ENCODE peak calls at places on chromosomes 4 and X, in ten cellular contexts. E is mesendoderm; U is PC-3; L is CD4-positive, alpha-beta memory T cell; J is A549; B is substantia nigra; Z is colonic mucosa; C is suprapubic skin; S is heart left ventricle; M is stomach. P is an unnamed sample.

GRCh38 chrX:48835524-48836329 is at the start of gene PCSK1N:
- DNase-seq in E (peak), U (peak), L (peak), J (peak), B (no peak), Z (no peak), C (no peak), S (no peak), M (no peak), P (peak)

GRCh38 chr4:128835498-128836222 is 26.2 kb downstream of the JADE1 start:
- DNase-seq in E (no peak), U (no peak), L (no peak), J (no peak), B (no peak), Z (no peak), C (no peak), S (peak), M (peak), P (no peak)

GRCh38 chr4:85055558-85055957 is 89.1 kb upstream of the WDFY3 start:
- DNase-seq in E (no peak), U (no peak), L (no peak), J (no peak), B (no peak), Z (no peak), C (no peak), S (no peak), M (no peak), P (no peak)

GRCh38 chrX:56107320-56107719 is 124.8 kb upstream of the KLF8 start:
- DNase-seq in E (no peak), U (no peak), L (no peak), J (no peak), B (no peak), Z (no peak), C (no peak), S (no peak), M (no peak), P (no peak)

GRCh38 chrX:34300871-34301270 is 168.8 kb upstream of the FAM47A start:
- DNase-seq in E (peak), U (peak), L (peak), J (no peak), B (no peak), Z (peak), C (no peak), S (no peak), M (no peak), P (peak)

GRCh38 chrX:71107762-71108360 is 1.3 kb upstream of the CXorf65 start:
- DNase-seq in E (no peak), U (no peak), L (peak), J (no peak), B (no peak), Z (no peak), C (no peak), S (peak), M (no peak), P (no peak)

GRCh38 chrX:53239474-53239873 is 14.5 kb upstream of the KDM5C start:
- DNase-seq in E (peak), U (peak), L (peak), J (peak), B (no peak), Z (no peak), C (no peak), S (no peak), M (no peak), P (no peak)

GRCh38 chrX:45711231-45711630 is 510.6 kb upstream of the DIPK2B start:
- DNase-seq in E (no peak), U (peak), L (no peak), J (no peak), B (no peak), Z (no peak), C (no peak), S (no peak), M (no peak), P (no peak)

GRCh38 chr4:140250989-140251552 is 97.1 kb upstream of the MAML3 start:
- DNase-seq in E (peak), U (no peak), L (no peak), J (no peak), B (no peak), Z (no peak), C (no peak), S (no peak), M (no peak), P (no peak)

GRCh38 chr4:149409186-149410056 is 406.2 kb downstream of the IQCM start:
- DNase-seq in E (no peak), U (peak), L (no peak), J (peak), B (no peak), Z (no peak), C (peak), S (peak), M (no peak), P (peak)

GRCh38 chr4:10762541-10762940 is 78.0 kb upstream of the CLNK start:
- DNase-seq in E (peak), U (peak), L (no peak), J (no peak), B (no peak), Z (no peak), C (no peak), S (no peak), M (no peak), P (no peak)

GRCh38 chr4:139229534-139230039 is 50.4 kb downstream of the MGARP start:
- DNase-seq in E (peak), U (peak), L (peak), J (peak), B (no peak), Z (peak), C (no peak), S (no peak), M (no peak), P (peak)

GRCh38 chr4:6926681-6927478 is 17.3 kb downstream of the TBC1D14 start:
- DNase-seq in E (peak), U (no peak), L (peak), J (no peak), B (no peak), Z (peak), C (no peak), S (peak), M (peak), P (no peak)

GRCh38 chrX:40109288-40110008 is 11.7 kb upstream of the BCOR start:
- DNase-seq in E (peak), U (no peak), L (no peak), J (peak), B (no peak), Z (peak), C (no peak), S (peak), M (peak), P (no peak)

GRCh38 chrX:154714925-154715324 is 36.0 kb downstream of the GAB3 start:
- DNase-seq in E (peak), U (peak), L (peak), J (peak), B (peak), Z (peak), C (no peak), S (no peak), M (no peak), P (peak)

GRCh38 chr4:119300388-119301131 is 21.4 kb downstream of the FABP2 start:
- DNase-seq in E (peak), U (peak), L (peak), J (peak), B (no peak), Z (peak), C (peak), S (peak), M (peak), P (peak)

GRCh38 chrX:154457491-154458115 is 478 bp upstream of the PLXNA3 start:
- DNase-seq in E (peak), U (peak), L (peak), J (no peak), B (peak), Z (peak), C (no peak), S (no peak), M (peak), P (no peak)

GRCh38 chr4:169017971-169018370 is 7.9 kb upstream of the CBR4 start:
- DNase-seq in E (peak), U (no peak), L (no peak), J (no peak), B (no peak), Z (no peak), C (no peak), S (no peak), M (no peak), P (no peak)

GRCh38 chr4:169012049-169012448 is 2.0 kb upstream of the CBR4 start:
- DNase-seq in E (no peak), U (no peak), L (no peak), J (no peak), B (no peak), Z (no peak), C (no peak), S (no peak), M (no peak), P (no peak)

GRCh38 chr4:169013396-169013795 is 3.3 kb upstream of the CBR4 start:
- DNase-seq in E (no peak), U (no peak), L (no peak), J (no peak), B (no peak), Z (no peak), C (no peak), S (no peak), M (no peak), P (no peak)

GRCh38 chr4:169015237-169015636 is 5.2 kb upstream of the CBR4 start:
- DNase-seq in E (peak), U (no peak), L (no peak), J (no peak), B (no peak), Z (no peak), C (no peak), S (no peak), M (peak), P (no peak)

GRCh38 chr4:169014581-169014980 is 4.5 kb upstream of the CBR4 start:
- DNase-seq in E (no peak), U (peak), L (no peak), J (no peak), B (no peak), Z (no peak), C (no peak), S (no peak), M (no peak), P (peak)
- H3K27ac ChIP-seq in E (no peak), U (peak), L (no peak), J (peak), B (no peak), Z (no peak), C (peak), S (peak), M (no peak), P (no peak)

DNA sequence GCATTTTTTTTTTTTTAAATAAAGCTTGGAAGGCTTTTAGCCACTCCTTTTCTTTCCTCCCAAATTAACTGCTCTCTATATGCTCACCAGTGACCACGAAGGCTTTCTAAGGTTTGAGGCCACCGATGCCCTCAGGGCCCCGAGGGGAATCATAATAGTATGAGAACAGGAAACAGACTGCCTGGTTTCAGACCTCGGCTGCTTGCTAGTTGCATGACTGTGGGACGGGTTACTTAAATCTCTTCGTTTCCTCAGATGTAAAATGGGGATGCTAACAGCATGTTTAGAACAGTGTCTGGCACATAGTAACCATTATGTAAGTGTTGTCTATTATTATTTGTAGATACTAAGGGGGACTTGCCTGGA is 3.6 kb downstream of the LINC00632 start:
- DNase-seq in E (no peak), U (no peak), L (no peak), J (no peak), B (no peak), Z (no peak), C (no peak), S (no peak), M (no peak), P (no peak)
- H3K27ac ChIP-seq in E (no peak), U (no peak), L (no peak), J (no peak), B (peak), Z (no peak), C (no peak), S (no peak), M (no peak), P (no peak)

DNA sequence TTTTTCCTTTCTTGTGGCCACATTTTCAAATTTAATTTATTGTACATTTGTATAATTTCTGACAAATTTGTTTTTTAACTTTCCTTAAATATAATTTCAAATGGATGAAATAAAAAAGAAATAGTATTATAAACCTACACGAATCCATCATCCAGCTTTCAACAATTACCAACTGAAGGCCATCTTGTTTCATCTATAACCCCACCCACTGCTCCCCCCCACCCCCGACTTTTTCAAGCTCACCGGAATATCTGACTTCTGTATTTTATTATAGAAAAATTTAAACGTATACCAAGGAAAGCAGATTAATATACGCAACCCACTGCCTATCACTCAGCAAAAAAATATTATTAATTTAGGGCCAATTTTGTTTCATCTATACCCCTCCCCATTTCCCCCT is 1.1 kb downstream of the MORF4L2 start:
- DNase-seq in E (no peak), U (no peak), L (no peak), J (peak), B (no peak), Z (no peak), C (no peak), S (no peak), M (no peak), P (no peak)
- H3K27ac ChIP-seq in E (no peak), U (peak), L (peak), J (peak), B (no peak), Z (peak), C (peak), S (peak), M (no peak), P (no peak)

GRCh38 chr4:55560096-55560495 is 13.4 kb upstream of the CLOCK start:
- DNase-seq in E (no peak), U (no peak), L (no peak), J (no peak), B (no peak), Z (no peak), C (no peak), S (no peak), M (no peak), P (no peak)
- H3K27ac ChIP-seq in E (no peak), U (no peak), L (no peak), J (no peak), B (no peak), Z (no peak), C (no peak), S (no peak), M (no peak), P (no peak)

GRCh38 chrX:125326599-125326998 is 6.9 kb downstream of the TEX13C start:
- DNase-seq in E (no peak), U (no peak), L (no peak), J (no peak), B (no peak), Z (no peak), C (no peak), S (no peak), M (no peak), P (no peak)
- H3K27ac ChIP-seq in E (no peak), U (no peak), L (no peak), J (no peak), B (no peak), Z (no peak), C (no peak), S (no peak), M (no peak), P (no peak)

DNA sequence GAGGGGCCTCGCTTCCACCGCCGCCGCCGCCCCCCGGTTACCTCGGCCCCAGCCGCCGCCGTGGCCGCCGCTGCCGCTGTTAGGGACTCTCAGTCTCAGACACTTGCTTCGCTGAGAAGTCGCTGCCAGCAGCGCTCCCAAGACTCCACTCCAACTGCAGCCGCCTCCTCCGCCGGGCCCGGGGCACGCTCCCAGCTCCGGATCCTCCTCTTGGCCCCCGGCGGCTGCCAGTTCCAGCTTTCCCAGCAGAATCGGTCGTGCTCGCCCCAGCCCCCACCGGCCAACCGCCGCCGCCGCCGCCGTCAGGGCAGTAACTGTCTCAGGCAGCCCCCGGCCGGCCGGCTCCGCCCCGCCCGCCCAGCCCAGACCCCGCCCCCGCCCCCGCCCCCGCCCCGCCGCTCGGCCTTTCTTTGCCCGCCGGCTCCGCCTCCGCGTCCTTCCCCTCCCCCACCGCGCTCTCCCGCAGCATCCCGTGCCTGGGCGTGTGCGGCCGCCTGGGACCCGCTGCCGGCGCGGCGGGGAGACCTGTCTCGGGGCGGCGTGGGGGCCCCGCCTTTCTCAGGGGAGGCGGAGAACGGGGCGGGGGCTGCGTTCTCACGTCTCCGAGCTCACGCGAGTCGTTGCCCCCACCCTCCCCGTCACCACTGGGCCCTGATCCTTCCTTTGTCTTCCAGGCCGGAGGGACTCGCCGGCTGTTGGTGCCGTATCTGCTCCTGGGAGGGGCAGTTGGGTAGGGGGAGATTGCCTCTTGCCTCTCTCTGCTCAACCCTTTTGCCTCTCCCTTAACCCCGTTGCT is at the start of gene ANKRD50:
- DNase-seq in E (peak), U (peak), L (peak), J (peak), B (peak), Z (peak), C (peak), S (peak), M (peak), P (peak)
- H3K27ac ChIP-seq in E (peak), U (peak), L (peak), J (peak), B (peak), Z (peak), C (peak), S (peak), M (peak), P (peak)

GRCh38 chrX:13697976-13698375 is 9.0 kb downstream of the RAB9A start:
- DNase-seq in E (no peak), U (no peak), L (no peak), J (no peak), B (no peak), Z (no peak), C (no peak), S (no peak), M (no peak), P (no peak)
- H3K27ac ChIP-seq in E (no peak), U (no peak), L (no peak), J (no peak), B (no peak), Z (no peak), C (no peak), S (no peak), M (no peak), P (no peak)

GRCh38 chr4:112894480-112894879 is 155.0 kb upstream of the ANK2 start:
- DNase-seq in E (no peak), U (no peak), L (no peak), J (no peak), B (no peak), Z (no peak), C (no peak), S (no peak), M (no peak), P (no peak)
- H3K27ac ChIP-seq in E (no peak), U (no peak), L (no peak), J (no peak), B (peak), Z (no peak), C (no peak), S (no peak), M (no peak), P (no peak)